ENCODE peak calls at places on chromosomes 4 and X, in seven cellular contexts. One of them, this sample, is unnamed.

GRCh38 chrX:82134378-82134777 is 932.5 kb downstream of the SH3BGRL start:
- DNase-seq in adrenal gland: no peak
- DNase-seq in HCT116: no peak
- DNase-seq in pancreas: no peak
- DNase-seq in aorta: no peak
- DNase-seq in Peyer's patch: no peak
- DNase-seq in CD8-positive, alpha-beta memory T cell: no peak
- DNase-seq in this sample: no peak

GRCh38 chrX:38205037-38205436 is 15.6 kb downstream of the SRPX start:
- DNase-seq in Peyer's patch: no peak
- DNase-seq in aorta: no peak
- DNase-seq in adrenal gland: no peak
- DNase-seq in CD8-positive, alpha-beta memory T cell: no peak
- DNase-seq in HCT116: no peak
- DNase-seq in pancreas: no peak
- DNase-seq in this sample: no peak

GRCh38 chrX:65596270-65596669 is 61.7 kb upstream of the LAS1L start:
- DNase-seq in adrenal gland: no peak
- DNase-seq in aorta: no peak
- DNase-seq in CD8-positive, alpha-beta memory T cell: peak; percentile 56
- DNase-seq in pancreas: no peak
- DNase-seq in Peyer's patch: no peak
- DNase-seq in HCT116: no peak
- DNase-seq in this sample: peak; percentile 40

GRCh38 chr4:186486172-186486571 is 69.2 kb downstream of the MTNR1A start:
- DNase-seq in pancreas: no peak
- DNase-seq in HCT116: no peak
- DNase-seq in adrenal gland: no peak
- DNase-seq in CD8-positive, alpha-beta memory T cell: no peak
- DNase-seq in Peyer's patch: no peak
- DNase-seq in aorta: no peak
- DNase-seq in this sample: no peak

GRCh38 chrX:30060718-30061117 is 154.6 kb upstream of the MAGEB2 start:
- DNase-seq in aorta: no peak
- DNase-seq in adrenal gland: no peak
- DNase-seq in HCT116: peak; percentile 6
- DNase-seq in CD8-positive, alpha-beta memory T cell: no peak
- DNase-seq in Peyer's patch: no peak
- DNase-seq in pancreas: no peak
- DNase-seq in this sample: no peak

GRCh38 chr4:55363618-55364420 is 17.8 kb downstream of the SRD5A3 start:
- DNase-seq in HCT116: no peak
- DNase-seq in CD8-positive, alpha-beta memory T cell: no peak
- DNase-seq in pancreas: no peak
- DNase-seq in Peyer's patch: no peak
- DNase-seq in adrenal gland: no peak
- DNase-seq in aorta: no peak
- DNase-seq in this sample: no peak

GRCh38 chr4:132955146-132955545 is 193.9 kb upstream of the PCDH10 start:
- DNase-seq in Peyer's patch: no peak
- DNase-seq in pancreas: no peak
- DNase-seq in aorta: no peak
- DNase-seq in CD8-positive, alpha-beta memory T cell: no peak
- DNase-seq in HCT116: no peak
- DNase-seq in adrenal gland: no peak
- DNase-seq in this sample: no peak

GRCh38 chr4:142435599-142436235 is 410.4 kb downstream of the INPP4B start:
- DNase-seq in HCT116: no peak
- DNase-seq in pancreas: peak; percentile 9
- DNase-seq in Peyer's patch: peak; percentile 49
- DNase-seq in adrenal gland: no peak
- DNase-seq in CD8-positive, alpha-beta memory T cell: no peak
- DNase-seq in aorta: peak; percentile 52
- DNase-seq in this sample: no peak

GRCh38 chrX:19326567-19326966 is 17.2 kb upstream of the PDHA1 start:
- DNase-seq in pancreas: no peak
- DNase-seq in CD8-positive, alpha-beta memory T cell: no peak
- DNase-seq in aorta: no peak
- DNase-seq in adrenal gland: no peak
- DNase-seq in HCT116: no peak
- DNase-seq in Peyer's patch: no peak
- DNase-seq in this sample: no peak

GRCh38 chr4:14264437-14264836 is 636.9 kb upstream of the BOD1L1 start:
- DNase-seq in CD8-positive, alpha-beta memory T cell: no peak
- DNase-seq in Peyer's patch: no peak
- DNase-seq in HCT116: no peak
- DNase-seq in aorta: no peak
- DNase-seq in adrenal gland: no peak
- DNase-seq in pancreas: no peak
- DNase-seq in this sample: no peak

GRCh38 chr4:156575430-156576073 is 396.0 kb downstream of the PDGFC start:
- DNase-seq in pancreas: no peak
- DNase-seq in Peyer's patch: no peak
- DNase-seq in CD8-positive, alpha-beta memory T cell: no peak
- DNase-seq in adrenal gland: no peak
- DNase-seq in HCT116: no peak
- DNase-seq in aorta: peak; percentile 31
- DNase-seq in this sample: no peak

GRCh38 chrX:40170830-40171512 is 73.2 kb upstream of the BCOR start:
- DNase-seq in HCT116: no peak
- DNase-seq in Peyer's patch: no peak
- DNase-seq in aorta: no peak
- DNase-seq in pancreas: no peak
- DNase-seq in adrenal gland: no peak
- DNase-seq in CD8-positive, alpha-beta memory T cell: no peak
- DNase-seq in this sample: no peak

GRCh38 chr4:3307060-3307459 is 14.2 kb downstream of the RGS12 start:
- DNase-seq in Peyer's patch: peak; percentile 34
- DNase-seq in HCT116: no peak
- DNase-seq in pancreas: no peak
- DNase-seq in aorta: peak; percentile 74
- DNase-seq in CD8-positive, alpha-beta memory T cell: no peak
- DNase-seq in adrenal gland: peak; percentile 19
- DNase-seq in this sample: no peak

DNA sequence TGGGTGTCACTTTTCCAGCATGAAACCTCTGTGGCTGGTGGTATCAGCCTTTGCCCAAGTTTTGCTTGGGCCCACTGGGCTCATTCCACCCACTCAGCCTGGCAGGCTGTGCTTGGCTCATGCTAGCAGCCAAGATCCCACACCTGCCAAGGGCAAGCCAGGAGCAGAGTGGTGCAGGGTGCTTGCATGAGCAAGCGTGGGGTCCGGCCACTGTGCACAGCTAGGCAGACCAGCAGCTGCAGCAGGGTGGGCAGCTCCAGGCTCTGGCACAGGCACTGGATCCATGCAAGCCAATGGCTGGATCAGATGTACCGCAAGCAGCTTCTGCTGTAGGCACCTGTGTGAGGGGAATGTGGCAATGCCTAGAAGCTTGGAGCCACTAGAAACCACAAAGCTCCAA is 253.9 kb downstream of the SPOCK3 start:
- DNase-seq in aorta: peak; percentile 52
- DNase-seq in CD8-positive, alpha-beta memory T cell: no peak
- DNase-seq in pancreas: no peak
- DNase-seq in HCT116: no peak
- DNase-seq in adrenal gland: no peak
- DNase-seq in Peyer's patch: no peak
- DNase-seq in this sample: no peak
- H3K4me3 ChIP-seq in aorta: no peak overlapping the region
- H3K4me3 ChIP-seq in CD8-positive, alpha-beta memory T cell: no peak overlapping the region
- H3K4me3 ChIP-seq in pancreas: no peak overlapping the region
- H3K4me3 ChIP-seq in HCT116: no peak overlapping the region
- H3K4me3 ChIP-seq in adrenal gland: no peak overlapping the region
- H3K4me3 ChIP-seq in Peyer's patch: no peak overlapping the region
- H3K4me3 ChIP-seq in this sample: no peak overlapping the region

DNA sequence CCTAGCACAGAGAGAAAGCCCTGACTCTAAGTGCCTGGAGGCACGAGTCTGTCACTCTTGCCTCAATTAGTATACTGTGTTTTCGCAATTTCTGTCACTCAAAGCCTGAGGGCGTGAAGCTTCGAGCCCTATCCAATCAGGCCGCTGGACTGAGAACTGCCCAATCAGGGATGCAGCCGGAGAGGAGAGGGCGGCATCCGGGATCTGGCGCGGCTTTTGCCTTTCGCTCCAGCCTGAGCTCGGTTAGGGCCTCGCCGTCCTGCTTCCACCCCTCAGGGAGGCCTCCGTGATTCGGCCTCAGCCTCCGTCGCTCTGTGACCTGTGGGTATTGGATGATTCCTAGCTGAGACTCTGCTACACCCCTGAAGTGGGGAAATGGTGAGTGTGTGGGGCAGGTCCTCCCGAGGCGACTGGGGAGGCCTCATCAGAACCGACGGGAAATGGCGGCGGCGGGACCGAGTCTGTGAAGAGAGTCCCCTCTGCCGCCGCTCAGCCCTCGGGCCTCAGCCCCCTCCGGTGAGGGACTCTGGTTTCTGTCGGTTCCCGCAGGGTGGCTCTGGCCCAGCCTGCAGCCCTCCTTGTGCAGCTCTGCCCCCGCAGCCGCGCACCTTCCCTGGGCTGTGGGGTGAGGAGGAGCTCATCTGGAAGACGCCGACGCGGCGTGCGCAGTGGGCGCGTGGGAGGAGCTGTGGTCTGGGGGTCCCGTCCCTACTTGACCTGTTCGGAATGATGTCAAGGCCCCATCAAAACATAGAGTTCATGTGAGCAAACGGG is 48.5 kb downstream of the ZNF141 start:
- DNase-seq in HCT116: no peak
- DNase-seq in adrenal gland: no peak
- DNase-seq in Peyer's patch: no peak
- DNase-seq in CD8-positive, alpha-beta memory T cell: no peak
- DNase-seq in aorta: no peak
- DNase-seq in pancreas: no peak
- DNase-seq in this sample: no peak
- H3K9me3 ChIP-seq in HCT116: peaks cover 10% of the 10 kb centered on the region
- H3K9me3 ChIP-seq in adrenal gland: peaks cover 51% of the 10 kb centered on the region
- H3K9me3 ChIP-seq in Peyer's patch: peaks cover 70% of the 10 kb centered on the region
- H3K9me3 ChIP-seq in CD8-positive, alpha-beta memory T cell: peaks cover 46% of the 10 kb centered on the region
- H3K9me3 ChIP-seq in aorta: peaks cover 20% of the 10 kb centered on the region
- H3K9me3 ChIP-seq in pancreas: no peaks in the 10 kb centered on the region
- H3K9me3 ChIP-seq in this sample: peaks cover 44% of the 10 kb centered on the region

GRCh38 chr4:23851455-23851854 is 38.4 kb downstream of the PPARGC1A start:
- DNase-seq in pancreas: no peak
- DNase-seq in HCT116: no peak
- DNase-seq in aorta: no peak
- DNase-seq in Peyer's patch: no peak
- DNase-seq in CD8-positive, alpha-beta memory T cell: no peak
- DNase-seq in adrenal gland: no peak
- DNase-seq in this sample: no peak

GRCh38 chr4:23844961-23845360 is 44.9 kb downstream of the PPARGC1A start:
- DNase-seq in CD8-positive, alpha-beta memory T cell: no peak
- DNase-seq in HCT116: no peak
- DNase-seq in adrenal gland: no peak
- DNase-seq in aorta: no peak
- DNase-seq in pancreas: no peak
- DNase-seq in Peyer's patch: no peak
- DNase-seq in this sample: no peak

GRCh38 chr4:23847158-23847557 is 42.7 kb downstream of the PPARGC1A start:
- DNase-seq in CD8-positive, alpha-beta memory T cell: no peak
- DNase-seq in aorta: no peak
- DNase-seq in adrenal gland: no peak
- DNase-seq in HCT116: no peak
- DNase-seq in pancreas: no peak
- DNase-seq in Peyer's patch: no peak
- DNase-seq in this sample: no peak
- H3K27ac ChIP-seq in CD8-positive, alpha-beta memory T cell: no peak overlapping the region
- H3K27ac ChIP-seq in aorta: no peak overlapping the region
- H3K27ac ChIP-seq in adrenal gland: no peak overlapping the region
- H3K27ac ChIP-seq in HCT116: no peak overlapping the region
- H3K27ac ChIP-seq in pancreas: no peak overlapping the region
- H3K27ac ChIP-seq in Peyer's patch: no peak overlapping the region
- H3K27ac ChIP-seq in this sample: no peak overlapping the region

GRCh38 chr4:145482209-145483021 is 762 bp downstream of the SMAD1 start:
- DNase-seq in adrenal gland: peak; percentile 45
- DNase-seq in CD8-positive, alpha-beta memory T cell: no peak
- DNase-seq in Peyer's patch: peak; percentile 67
- DNase-seq in aorta: peak; percentile 79
- DNase-seq in HCT116: peak; percentile 16
- DNase-seq in pancreas: peak; percentile 58
- DNase-seq in this sample: peak; percentile 12
- H3K4me3 ChIP-seq in adrenal gland: peak overlapping the region; percentile 83
- H3K4me3 ChIP-seq in CD8-positive, alpha-beta memory T cell: peak overlapping the region; percentile 53
- H3K4me3 ChIP-seq in Peyer's patch: peak overlapping the region; percentile 66
- H3K4me3 ChIP-seq in aorta: peak overlapping the region; percentile 70
- H3K4me3 ChIP-seq in HCT116: peak overlapping the region; percentile 66
- H3K4me3 ChIP-seq in pancreas: peak overlapping the region; percentile 79
- H3K4me3 ChIP-seq in this sample: peak overlapping the region; percentile 32

DNA sequence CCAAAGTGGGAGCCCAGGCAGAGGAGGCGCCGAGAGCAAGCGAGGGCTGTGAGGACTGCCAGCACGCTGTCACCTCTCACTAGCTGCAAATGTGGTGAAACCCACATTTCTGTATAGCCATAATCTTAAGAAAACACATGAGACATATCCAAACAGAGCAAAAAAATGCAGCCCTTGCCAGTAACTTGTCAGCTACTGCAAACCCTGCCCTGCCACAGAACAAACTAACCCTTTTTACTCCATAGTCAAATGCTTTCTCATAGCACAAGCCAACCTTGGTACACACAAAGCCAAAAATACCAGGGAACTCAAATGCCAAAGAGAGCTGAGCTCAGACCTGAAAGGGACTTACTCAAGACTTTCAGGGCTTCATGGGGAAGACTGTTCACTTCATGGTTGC is 14.9 kb upstream of the NXF3 start:
- DNase-seq in pancreas: peak; percentile 28
- DNase-seq in adrenal gland: no peak
- DNase-seq in HCT116: no peak
- DNase-seq in CD8-positive, alpha-beta memory T cell: no peak
- DNase-seq in aorta: no peak
- DNase-seq in Peyer's patch: no peak
- DNase-seq in this sample: no peak
- H3K9me3 ChIP-seq in pancreas: no peaks in the 10 kb centered on the region
- H3K9me3 ChIP-seq in adrenal gland: no peaks in the 10 kb centered on the region
- H3K9me3 ChIP-seq in HCT116: no peaks in the 10 kb centered on the region
- H3K9me3 ChIP-seq in CD8-positive, alpha-beta memory T cell: no peaks in the 10 kb centered on the region
- H3K9me3 ChIP-seq in aorta: no peaks in the 10 kb centered on the region
- H3K9me3 ChIP-seq in Peyer's patch: peaks cover 4% of the 10 kb centered on the region
- H3K9me3 ChIP-seq in this sample: no peaks in the 10 kb centered on the region

GRCh38 chrX:13090261-13091110 is 46.1 kb upstream of the FAM9C start:
- DNase-seq in pancreas: no peak
- DNase-seq in adrenal gland: no peak
- DNase-seq in HCT116: no peak
- DNase-seq in Peyer's patch: no peak
- DNase-seq in aorta: no peak
- DNase-seq in CD8-positive, alpha-beta memory T cell: no peak
- DNase-seq in this sample: peak; percentile 66
- H3K27ac ChIP-seq in pancreas: peak overlapping the region; percentile 55
- H3K27ac ChIP-seq in adrenal gland: peak overlapping the region; percentile 65
- H3K27ac ChIP-seq in HCT116: no peak overlapping the region
- H3K27ac ChIP-seq in Peyer's patch: peak overlapping the region; percentile 79
- H3K27ac ChIP-seq in aorta: peak overlapping the region; percentile 51
- H3K27ac ChIP-seq in CD8-positive, alpha-beta memory T cell: no peak overlapping the region
- H3K27ac ChIP-seq in this sample: peak overlapping the region; percentile 96

This sample was measured in CD4-positive, CD25-positive, alpha-beta regulatory T cell.